ENCODE peak calls at places on chromosomes 7 and 10, in four cellular contexts. P, N, H and Y are unnamed samples.

GRCh38 chr10:44366936-44367630 is 17.8 kb downstream of the CXCL12 start:
- DNase-seq in P (no peak), N (no peak), H (no peak), Y (no peak)

GRCh38 chr7:123637203-123637602 is 18.5 kb upstream of the LMOD2 start:
- DNase-seq in P (no peak), N (no peak), H (no peak), Y (no peak)

GRCh38 chr7:55121249-55121648 is 102.4 kb downstream of the EGFR start:
- DNase-seq in P (no peak), N (no peak), H (no peak), Y (no peak)

GRCh38 chr7:134458341-134458805 is 527 bp downstream of the AKR1B1 start:
- DNase-seq in P (peak), N (no peak), H (peak), Y (peak)

GRCh38 chr7:86454753-86455152 is 189.0 kb upstream of the GRM3 start:
- DNase-seq in P (no peak), N (no peak), H (no peak), Y (no peak)

GRCh38 chr10:125871341-125871740 is 9.8 kb downstream of the DHX32 start:
- DNase-seq in P (no peak), N (no peak), H (no peak), Y (no peak)

GRCh38 chr10:59177031-59177861 is 803 bp downstream of the PHYHIPL start:
- DNase-seq in P (no peak), N (no peak), H (no peak), Y (no peak)

GRCh38 chr10:21445161-21445560 is 80.3 kb downstream of the SKIDA1 start:
- DNase-seq in P (no peak), N (no peak), H (no peak), Y (no peak)

GRCh38 chr10:68175954-68176353 is 56.0 kb downstream of the ATOH7 start:
- DNase-seq in P (no peak), N (no peak), H (no peak), Y (no peak)

GRCh38 chr7:111678281-111678680 is 116.0 kb upstream of the IMMP2L start:
- DNase-seq in P (no peak), N (no peak), H (no peak), Y (no peak)

GRCh38 chr7:32681174-32681518 is 185.9 kb downstream of the AVL9 start:
- DNase-seq in P (no peak), N (no peak), H (no peak), Y (no peak)

GRCh38 chr10:5665380-5666323 is 743 bp downstream of the ASB13 start:
- DNase-seq in P (no peak), N (no peak), H (no peak), Y (no peak)

GRCh38 chr10:101283762-101284161 is 54.5 kb upstream of the LBX1 start:
- DNase-seq in P (no peak), N (no peak), H (no peak), Y (no peak)

GRCh38 chr7:100491192-100491578 is 7.5 kb downstream of the NYAP1 start:
- DNase-seq in P (no peak), N (no peak), H (no peak), Y (no peak)

GRCh38 chr7:7924303-7924702 is 44.3 kb upstream of the GLCCI1 start:
- DNase-seq in P (no peak), N (no peak), H (no peak), Y (no peak)

GRCh38 chr10:18402766-18403346 is 248.5 kb downstream of the NSUN6 start:
- DNase-seq in P (no peak), N (no peak), H (no peak), Y (no peak)

GRCh38 chr7:98133621-98134266 is 27.1 kb downstream of the LMTK2 start:
- DNase-seq in P (no peak), N (no peak), H (no peak), Y (no peak)

GRCh38 chr7:151008143-151008510 is 16.2 kb downstream of the ATG9B start:
- DNase-seq in P (no peak), N (no peak), H (no peak), Y (no peak)

GRCh38 chr10:24556746-24557742 is 166.6 kb downstream of the ARHGAP21 start:
- DNase-seq in P (peak), N (no peak), H (no peak), Y (no peak)

GRCh38 chr7:112080441-112080840 is 125.8 kb downstream of the DOCK4 start:
- DNase-seq in P (no peak), N (no peak), H (no peak), Y (no peak)

GRCh38 chr10:12772797-12773587 is 228.5 kb downstream of the CCDC3 start:
- DNase-seq in P (no peak), N (no peak), H (no peak), Y (no peak)

GRCh38 chr7:1403844-1404404 is 55.3 kb downstream of the MICALL2 start:
- DNase-seq in P (no peak), N (no peak), H (no peak), Y (no peak)

GRCh38 chr7:32026076-32026425 is 44.2 kb downstream of the PDE1C start:
- DNase-seq in P (no peak), N (no peak), H (no peak), Y (no peak)

GRCh38 chr10:97020452-97021400 is 165.0 kb downstream of the SLIT1 start:
- DNase-seq in P (no peak), N (no peak), H (peak), Y (peak)

GRCh38 chr10:34194259-34194658 is 620.8 kb downstream of the PARD3 start:
- DNase-seq in P (no peak), N (no peak), H (no peak), Y (no peak)

GRCh38 chr10:123792579-123792978 is 99.0 kb downstream of the CPXM2 start:
- DNase-seq in P (no peak), N (peak), H (no peak), Y (no peak)

GRCh38 chr7:99380823-99381663 is 6.5 kb downstream of the ARPC1B start:
- DNase-seq in P (peak), N (no peak), H (peak), Y (no peak)

GRCh38 chr7:151777511-151777880 is 99.4 kb downstream of the PRKAG2 start:
- DNase-seq in P (no peak), N (no peak), H (no peak), Y (peak)

GRCh38 chr7:57210212-57210611 is 78.0 kb upstream of the ZNF479 start:
- DNase-seq in P (no peak), N (no peak), H (peak), Y (no peak)

GRCh38 chr10:124649209-124649608 is 95.0 kb downstream of the FAM53B start:
- DNase-seq in P (no peak), N (no peak), H (no peak), Y (peak)

GRCh38 chr7:44121761-44122420 is 1.5 kb downstream of the POLD2 start:
- DNase-seq in P (no peak), N (no peak), H (no peak), Y (no peak)

GRCh38 chr7:64515781-64516180 is 47.1 kb downstream of the ZNF680 start:
- DNase-seq in P (no peak), N (no peak), H (no peak), Y (no peak)

GRCh38 chr7:80883188-80884025 is 35.4 kb downstream of the SEMA3C start:
- DNase-seq in P (no peak), N (no peak), H (no peak), Y (no peak)

GRCh38 chr10:78764436-78764835 is 304.3 kb upstream of the ZMIZ1 start:
- DNase-seq in P (no peak), N (no peak), H (no peak), Y (no peak)

GRCh38 chr10:122052702-122053101 is 63.7 kb downstream of the TACC2 start:
- DNase-seq in P (no peak), N (no peak), H (no peak), Y (peak)

GRCh38 chr10:43110318-43111071 is 27.8 kb upstream of the CSGALNACT2 start:
- DNase-seq in P (no peak), N (no peak), H (no peak), Y (no peak)

GRCh38 chr10:24205846-24206245 is 3.1 kb upstream of the KIAA1217 start:
- DNase-seq in P (no peak), N (no peak), H (no peak), Y (no peak)

GRCh38 chr7:24764972-24765744 is 7.9 kb upstream of the GSDME start:
- DNase-seq in P (no peak), N (no peak), H (no peak), Y (no peak)

GRCh38 chr10:119689016-119689564 is 36.8 kb upstream of the INPP5F start:
- DNase-seq in P (no peak), N (no peak), H (no peak), Y (no peak)

DNA sequence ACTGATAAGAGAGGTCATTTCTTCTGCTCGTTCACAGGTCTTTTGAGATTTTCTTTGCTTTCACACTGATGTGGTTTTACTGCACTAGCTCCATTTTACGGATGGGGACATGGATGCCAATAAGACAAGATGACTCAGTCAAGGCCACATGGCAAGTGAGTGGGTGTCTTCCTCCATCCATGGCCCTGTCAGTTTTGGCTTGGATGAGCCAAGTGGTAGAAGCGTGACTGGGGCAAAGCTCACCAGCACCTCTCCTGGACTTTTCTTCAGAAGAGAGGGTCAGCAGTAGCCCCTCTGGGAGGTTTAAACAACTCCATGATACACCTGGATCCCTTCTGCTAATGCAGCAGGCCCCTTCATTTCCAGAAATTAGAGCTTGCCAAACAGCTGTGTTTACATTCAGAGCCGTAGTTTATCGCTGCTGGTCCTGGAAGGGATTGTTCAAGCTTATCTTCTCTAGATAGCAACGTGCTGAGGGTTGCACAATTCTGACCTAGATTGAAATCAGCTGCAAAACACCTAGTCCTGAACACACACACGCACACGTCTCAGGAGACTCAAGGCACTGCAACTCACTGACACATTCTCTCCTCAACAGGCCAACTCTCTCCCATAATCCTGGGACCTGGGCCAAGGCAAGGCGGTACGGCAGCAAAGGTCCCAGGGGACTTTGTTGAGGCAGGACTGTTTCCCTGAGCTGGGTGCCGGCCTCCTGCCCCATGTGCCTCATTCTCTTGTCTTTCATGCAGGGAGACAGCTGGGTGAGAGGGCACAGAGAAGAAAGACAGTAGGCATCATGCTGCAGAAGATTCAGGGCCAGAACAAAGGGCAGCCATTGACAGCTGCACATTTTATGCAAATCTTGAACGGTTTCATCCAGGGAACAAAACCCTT is 14.2 kb upstream of the PDCD4 start:
- DNase-seq in P (no peak), N (no peak), H (peak), Y (peak)
- TF ChIP-seq POLR2AphosphoS5 in P (peak), N (peak), H (peak), Y (peak)

GRCh38 chr10:93566435-93567276 is at the start of gene FFAR4:
- DNase-seq in P (no peak), N (no peak), H (peak), Y (peak)
- TF ChIP-seq POLR2AphosphoS5 in P (no peak), N (no peak), H (no peak), Y (no peak)

GRCh38 chr10:132519382-132520146 is 18.0 kb upstream of the INPP5A start:
- DNase-seq in P (no peak), N (peak), H (no peak), Y (peak)
- TF ChIP-seq POLR2AphosphoS5 in P (no peak), N (no peak), H (no peak), Y (no peak)

GRCh38 chr10:72226418-72227027 is 10.4 kb upstream of the ASCC1 start:
- DNase-seq in P (no peak), N (peak), H (no peak), Y (peak)

GRCh38 chr10:72221278-72221677 is 5.2 kb upstream of the ASCC1 start:
- DNase-seq in P (no peak), N (no peak), H (no peak), Y (peak)

GRCh38 chr10:72227826-72228225 is 11.8 kb upstream of the ASCC1 start:
- DNase-seq in P (no peak), N (no peak), H (no peak), Y (peak)

GRCh38 chr10:72220637-72221036 is 4.6 kb upstream of the ASCC1 start:
- DNase-seq in P (no peak), N (no peak), H (no peak), Y (no peak)

DNA sequence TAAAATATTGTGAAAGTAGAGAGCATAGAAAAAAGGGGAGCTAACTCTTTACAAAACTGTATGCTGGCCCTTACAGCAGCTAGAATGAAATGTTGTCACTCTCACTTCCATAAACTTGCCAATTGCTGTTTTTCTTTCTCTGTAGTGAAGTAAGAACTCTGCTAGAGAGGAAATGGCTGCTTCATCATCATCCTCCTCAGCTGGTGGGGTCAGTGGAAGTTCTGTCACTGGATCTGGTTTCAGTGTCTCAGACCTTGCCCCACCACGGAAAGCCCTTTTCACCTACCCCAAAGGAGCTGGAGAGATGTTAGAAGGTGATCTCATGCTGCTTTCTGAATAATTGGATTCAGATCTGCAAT is 7.6 kb upstream of the ASCC1 start:
- DNase-seq in P (no peak), N (peak), H (no peak), Y (peak)
- TF ChIP-seq POLR2AphosphoS5 in P (no peak), N (no peak), H (no peak), Y (peak)

DNA sequence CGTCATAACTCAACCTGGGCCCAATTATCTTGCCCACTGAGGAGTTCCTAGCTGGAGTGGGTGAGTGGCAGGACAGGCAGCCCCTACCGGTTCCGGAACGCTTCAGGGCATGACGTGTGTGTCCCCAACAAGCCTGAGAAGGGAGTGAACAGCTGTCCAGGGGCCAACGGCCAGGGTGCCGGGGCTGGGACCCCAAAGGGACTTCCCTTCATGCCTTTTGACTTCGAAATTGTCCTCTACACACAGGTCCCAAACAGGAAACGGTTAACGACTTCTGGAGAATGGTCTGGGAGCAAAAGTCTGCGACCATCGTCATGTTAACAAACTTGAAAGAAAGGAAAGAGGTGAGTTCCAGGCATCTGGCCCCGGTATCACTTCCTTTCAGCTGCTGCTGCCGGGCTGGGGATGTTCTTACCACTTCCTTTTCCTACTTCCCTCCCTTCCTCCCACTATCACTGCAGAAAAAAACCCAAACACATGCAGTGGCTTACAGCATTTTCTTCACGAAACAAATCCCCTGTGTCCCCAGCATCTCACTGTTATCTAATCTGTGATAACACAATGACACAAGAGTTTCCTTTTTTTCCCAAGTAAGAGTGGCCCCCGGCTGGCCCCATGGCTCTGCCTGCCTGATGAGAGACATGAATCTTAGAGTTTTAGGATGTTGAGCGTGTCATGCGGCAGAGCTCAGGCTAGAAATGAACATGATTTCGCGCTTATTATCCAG is 63.2 kb downstream of the MKI67 start:
- DNase-seq in P (no peak), N (peak), H (no peak), Y (no peak)
- TF ChIP-seq POLR2AphosphoS5 in P (no peak), N (no peak), H (peak), Y (peak)

DNA sequence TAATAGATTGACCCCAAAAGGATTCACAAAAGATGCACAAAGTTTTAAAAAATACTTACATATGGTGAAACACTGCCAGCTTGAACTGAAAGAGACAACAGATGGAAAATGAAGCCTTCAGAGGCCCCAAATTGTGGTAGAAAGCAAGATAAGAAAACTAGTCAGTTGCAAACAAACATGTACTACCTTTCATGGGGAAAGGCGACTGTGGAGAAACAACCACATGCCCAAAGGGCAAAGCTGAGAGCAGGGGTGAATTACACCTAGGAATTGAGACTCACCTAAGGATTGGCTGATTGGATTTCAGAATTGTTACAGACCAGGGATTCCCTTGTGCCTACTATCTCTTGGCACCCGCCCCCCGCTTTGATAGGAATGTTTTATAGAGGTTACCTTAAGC is 13.1 kb downstream of the EPC1 start:
- DNase-seq in P (no peak), N (no peak), H (no peak), Y (no peak)
- TF ChIP-seq POLR2AphosphoS5 in P (no peak), N (no peak), H (no peak), Y (no peak)

GRCh38 chr10:99785646-99786045 is 3.2 kb downstream of the ABCC2 start:
- DNase-seq in P (no peak), N (no peak), H (no peak), Y (no peak)

GRCh38 chr10:99782447-99783286 is at the start of gene ABCC2:
- DNase-seq in P (no peak), N (no peak), H (no peak), Y (no peak)

GRCh38 chr10:99784025-99784730 is 1.7 kb downstream of the ABCC2 start:
- DNase-seq in P (no peak), N (no peak), H (no peak), Y (no peak)

GRCh38 chr10:99787303-99787702 is 4.9 kb downstream of the ABCC2 start:
- DNase-seq in P (no peak), N (no peak), H (no peak), Y (no peak)

GRCh38 chr10:99784731-99785441 is 2.4 kb downstream of the ABCC2 start:
- DNase-seq in P (no peak), N (no peak), H (no peak), Y (no peak)
- TF ChIP-seq POLR2AphosphoS5 in P (no peak), N (no peak), H (no peak), Y (no peak)

DNA sequence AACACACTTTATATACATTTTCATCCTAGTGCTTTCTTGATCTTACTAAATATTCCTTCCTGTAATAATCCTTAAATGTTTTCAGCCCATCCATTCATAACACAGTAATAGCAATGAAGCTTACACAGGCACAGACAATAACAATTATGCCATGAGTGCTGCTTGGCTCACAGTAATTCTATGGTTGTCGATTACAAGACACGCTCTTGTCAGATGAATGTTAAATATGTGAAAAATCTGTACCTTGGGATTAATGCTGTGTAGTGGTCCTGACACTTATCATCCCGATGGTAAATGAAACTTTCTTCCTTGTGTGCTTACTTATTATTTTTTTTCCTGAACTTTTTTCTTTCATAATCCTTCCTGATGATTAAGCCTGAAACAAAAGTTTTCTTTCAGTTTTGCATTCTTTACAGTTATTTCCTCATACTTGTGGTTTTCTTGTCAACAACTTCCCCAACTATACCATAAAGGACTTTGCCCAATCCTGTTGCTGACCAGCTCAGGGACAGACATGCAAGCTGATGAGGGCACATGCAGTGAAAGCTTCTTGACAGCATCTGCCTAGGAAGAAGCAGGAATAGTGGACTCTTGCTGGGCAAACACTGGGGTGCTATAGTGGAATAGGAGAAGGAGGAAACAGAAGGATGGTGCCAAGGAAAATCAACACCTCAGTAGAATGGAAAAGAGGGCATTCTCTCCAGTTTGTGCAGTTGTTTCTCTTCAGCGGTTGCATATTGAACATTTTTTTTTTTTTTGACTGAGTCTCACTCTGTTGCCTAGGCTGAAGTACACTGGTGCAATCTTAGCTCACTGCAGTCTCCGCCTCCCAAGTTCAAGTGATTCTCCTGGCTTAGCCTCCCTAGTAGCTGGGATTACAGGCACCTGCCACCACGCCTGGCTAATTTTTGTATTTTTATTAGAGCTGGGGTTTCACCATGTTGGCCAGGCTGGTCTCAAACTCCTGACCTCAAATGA is 6.7 kb upstream of the MGAM2 start:
- DNase-seq in P (no peak), N (no peak), H (peak), Y (no peak)
- TF ChIP-seq POLR2AphosphoS5 in P (no peak), N (no peak), H (peak), Y (no peak)